ENCODE peak calls at places on chromosome 17, in nine cellular contexts. Z is stimulated activated CD4-positive, alpha-beta T cell treated with anti-CD3 and anti-CD28 coated beads, Interleukin-15, amount 100 ng/mL, for 24 hours; R is GDM1; H is NCI-H2029; X is fibroblast of pulmonary artery; D is ascending aorta; N is ELR; C is mesenchymal stem cell; T is CD8-positive, alpha-beta memory T cell. W is an unnamed sample.

GRCh38 chr17:44191389-44191788 is 4.6 kb downstream of the TMUB2 start:
- DNase-seq in Z (no peak), R (no peak), H (no peak), X (no peak), D (no peak), N (no peak), C (no peak), T (no peak), W (no peak)

GRCh38 chr17:21042434-21043295 is at the start of gene USP22:
- DNase-seq in Z (peak; percentile 49), R (peak; percentile 47), H (peak; percentile 87), X (no peak), D (no peak), N (no peak), C (no peak), T (no peak), W (no peak)

GRCh38 chr17:64459284-64459747 is 10.4 kb downstream of the MILR1 start:
- DNase-seq in Z (no peak), R (no peak), H (no peak), X (peak; percentile 44), D (no peak), N (peak; percentile 93), C (peak; percentile 69), T (no peak), W (no peak)

GRCh38 chr17:27529230-27529796 is 73.1 kb downstream of the KSR1 start:
- DNase-seq in Z (no peak), R (peak; percentile 42), H (no peak), X (peak; percentile 72), D (no peak), N (no peak), C (peak; percentile 70), T (no peak), W (no peak)

GRCh38 chr17:76089680-76090516 is 10.9 kb downstream of the ZACN start:
- DNase-seq in Z (no peak), R (no peak), H (no peak), X (no peak), D (no peak), N (no peak), C (no peak), T (no peak), W (no peak)

GRCh38 chr17:34090593-34090992 is 164.5 kb upstream of the CCL2 start:
- DNase-seq in Z (no peak), R (no peak), H (no peak), X (no peak), D (no peak), N (no peak), C (no peak), T (no peak), W (no peak)

GRCh38 chr17:61284746-61285145 is 114.9 kb upstream of the TBX2 start:
- DNase-seq in Z (no peak), R (no peak), H (no peak), X (no peak), D (no peak), N (peak; percentile 15), C (no peak), T (no peak), W (no peak)

GRCh38 chr17:39151680-39152058 is 232 bp upstream of the PLXDC1 start:
- DNase-seq in Z (peak; percentile 30), R (no peak), H (no peak), X (no peak), D (no peak), N (no peak), C (no peak), T (no peak), W (no peak)

GRCh38 chr17:2068589-2069051 is 13.7 kb downstream of the HIC1 start:
- DNase-seq in Z (peak; percentile 54), R (no peak), H (peak; percentile 25), X (peak; percentile 43), D (no peak), N (peak; percentile 95), C (peak; percentile 80), T (no peak), W (no peak)

W was measured in head of caudate nucleus.